ENCODE peak calls at places on chromosome 21, in eight cellular contexts. N, E, Z, I, L, K, Y and C are unnamed samples.

GRCh38 chr21:16084776-16085364 is 355.1 kb downstream of the USP25 start:
- DNase-seq in N (no peak), E (no peak), Z (no peak), I (peak), L (no peak), K (peak), Y (peak), C (peak)

GRCh38 chr21:16942703-16943102 is 570.1 kb upstream of the CXADR start:
- DNase-seq in N (no peak), E (no peak), Z (no peak), I (no peak), L (no peak), K (peak), Y (no peak), C (no peak)

GRCh38 chr21:15192243-15192642 is 127.4 kb upstream of the NRIP1 start:
- DNase-seq in N (no peak), E (no peak), Z (no peak), I (no peak), L (no peak), K (no peak), Y (no peak), C (no peak)

GRCh38 chr21:41396452-41397107 is 29.5 kb upstream of the MX1 start:
- DNase-seq in N (peak), E (no peak), Z (peak), I (no peak), L (no peak), K (peak), Y (peak), C (no peak)

GRCh38 chr21:36929622-36930021 is 36.8 kb downstream of the HLCS start:
- DNase-seq in N (no peak), E (no peak), Z (no peak), I (no peak), L (no peak), K (peak), Y (no peak), C (no peak)

GRCh38 chr21:44984428-44984791 is 44.6 kb downstream of the SLX9 start:
- DNase-seq in N (no peak), E (no peak), Z (peak), I (no peak), L (no peak), K (no peak), Y (peak), C (no peak)

GRCh38 chr21:46052703-46053651 is 44.9 kb upstream of the COL6A2 start:
- DNase-seq in N (no peak), E (no peak), Z (peak), I (peak), L (no peak), K (peak), Y (no peak), C (no peak)

GRCh38 chr21:29849735-29850176 is 90.0 kb downstream of the GRIK1 start:
- DNase-seq in N (peak), E (peak), Z (no peak), I (peak), L (peak), K (peak), Y (peak), C (peak)

GRCh38 chr21:26717146-26717739 is 128.0 kb downstream of the ADAMTS1 start:
- DNase-seq in N (peak), E (peak), Z (no peak), I (peak), L (no peak), K (peak), Y (no peak), C (no peak)

GRCh38 chr21:25373126-25374082 is 233.9 kb downstream of the MRPL39 start:
- DNase-seq in N (no peak), E (no peak), Z (no peak), I (no peak), L (no peak), K (peak), Y (no peak), C (no peak)

GRCh38 chr21:45010860-45011259 is 63.5 kb upstream of the ADARB1 start:
- DNase-seq in N (no peak), E (no peak), Z (peak), I (no peak), L (no peak), K (no peak), Y (peak), C (no peak)

GRCh38 chr21:38120984-38121855 is 135.6 kb upstream of the KCNJ15 start:
- DNase-seq in N (no peak), E (no peak), Z (no peak), I (no peak), L (no peak), K (no peak), Y (no peak), C (no peak)

GRCh38 chr21:38136201-38136600 is 120.6 kb upstream of the KCNJ15 start:
- DNase-seq in N (no peak), E (no peak), Z (no peak), I (peak), L (no peak), K (no peak), Y (no peak), C (no peak)

GRCh38 chr21:46002841-46003574 is 21.4 kb downstream of the COL6A1 start:
- DNase-seq in N (no peak), E (no peak), Z (peak), I (no peak), L (no peak), K (no peak), Y (peak), C (no peak)

GRCh38 chr21:28111151-28111619 is 881.5 kb downstream of the LTN1 start:
- DNase-seq in N (no peak), E (no peak), Z (no peak), I (peak), L (no peak), K (no peak), Y (peak), C (no peak)

GRCh38 chr21:36792505-36792967 is 93.6 kb downstream of the SIM2 start:
- DNase-seq in N (no peak), E (no peak), Z (no peak), I (peak), L (no peak), K (peak), Y (no peak), C (no peak)

GRCh38 chr21:39657091-39657689 is 44.5 kb downstream of the B3GALT5 start:
- DNase-seq in N (no peak), E (no peak), Z (no peak), I (no peak), L (no peak), K (no peak), Y (no peak), C (no peak)

GRCh38 chr21:31564439-31564838 is 95.1 kb upstream of the SOD1 start:
- DNase-seq in N (no peak), E (no peak), Z (no peak), I (no peak), L (no peak), K (peak), Y (no peak), C (no peak)

GRCh38 chr21:45577806-45578801 is 35.9 kb upstream of the SLC19A1 start:
- DNase-seq in N (no peak), E (no peak), Z (peak), I (no peak), L (no peak), K (no peak), Y (peak), C (no peak)

GRCh38 chr21:26587621-26588260 is 14.7 kb upstream of the CYYR1 start:
- DNase-seq in N (no peak), E (no peak), Z (no peak), I (peak), L (no peak), K (peak), Y (no peak), C (no peak)

GRCh38 chr21:40191196-40191595 is 324.0 kb downstream of the PCP4 start:
- DNase-seq in N (no peak), E (no peak), Z (no peak), I (no peak), L (no peak), K (no peak), Y (no peak), C (no peak)

GRCh38 chr21:41280115-41280919 is 36.3 kb upstream of the FAM3B start:
- DNase-seq in N (no peak), E (no peak), Z (no peak), I (no peak), L (no peak), K (peak), Y (no peak), C (no peak)

GRCh38 chr21:45050786-45051489 is 23.4 kb upstream of the ADARB1 start:
- DNase-seq in N (no peak), E (no peak), Z (no peak), I (peak), L (no peak), K (peak), Y (no peak), C (no peak)

GRCh38 chr21:38267991-38268858 is 11.4 kb downstream of the KCNJ15 start:
- DNase-seq in N (no peak), E (no peak), Z (no peak), I (peak), L (no peak), K (no peak), Y (no peak), C (no peak)

GRCh38 chr21:42469272-42469671 is 26.8 kb downstream of the RSPH1 start:
- DNase-seq in N (no peak), E (no peak), Z (no peak), I (no peak), L (no peak), K (no peak), Y (no peak), C (no peak)

GRCh38 chr21:17467392-17467791 is 45.5 kb upstream of the CXADR start:
- DNase-seq in N (no peak), E (no peak), Z (no peak), I (no peak), L (no peak), K (no peak), Y (no peak), C (no peak)

GRCh38 chr21:34302496-34302895 is 61.3 kb upstream of the KCNE2 start:
- DNase-seq in N (no peak), E (no peak), Z (no peak), I (peak), L (no peak), K (no peak), Y (no peak), C (no peak)

GRCh38 chr21:36323032-36323431 is 3.0 kb downstream of the MORC3 start:
- DNase-seq in N (peak), E (no peak), Z (no peak), I (no peak), L (no peak), K (peak), Y (no peak), C (no peak)

GRCh38 chr21:18023099-18023498 is 203.9 kb upstream of the C21orf91 start:
- DNase-seq in N (no peak), E (no peak), Z (no peak), I (no peak), L (no peak), K (no peak), Y (no peak), C (no peak)

GRCh38 chr21:33650929-33651505 is 8.7 kb downstream of the ITSN1 start:
- DNase-seq in N (no peak), E (no peak), Z (no peak), I (no peak), L (no peak), K (no peak), Y (no peak), C (no peak)